ENCODE peak calls at places on chromosomes 3 and 15, in nine cellular contexts. One of them, this sample, is unnamed.

GRCh38 chr3:183172051-183172639 is 9.6 kb upstream of the LAMP3 start:
- DNase-seq in RWPE1: no peak
- DNase-seq in omental fat pad: no peak
- DNase-seq in kidney glomerular epithelial cell: no peak
- DNase-seq in AG08395: no peak
- DNase-seq in adrenal gland: no peak
- DNase-seq in activated effector memory CD4-positive, alpha-beta T cell treated with anti-CD3 and anti-CD28 coated beads, Interleukin-2, amount 50 U/mL, for 16 hours: no peak
- DNase-seq in RPMI7951: no peak
- DNase-seq in MV-4-11: no peak
- DNase-seq in this sample: no peak

GRCh38 chr3:48503406-48504050 is 446 bp downstream of the SHISA5 start:
- DNase-seq in RWPE1: no peak
- DNase-seq in omental fat pad: peak; percentile 50
- DNase-seq in kidney glomerular epithelial cell: peak; percentile 40
- DNase-seq in AG08395: peak; percentile 54
- DNase-seq in adrenal gland: peak; percentile 58
- DNase-seq in activated effector memory CD4-positive, alpha-beta T cell treated with anti-CD3 and anti-CD28 coated beads, Interleukin-2, amount 50 U/mL, for 16 hours: no peak
- DNase-seq in RPMI7951: peak; percentile 31
- DNase-seq in MV-4-11: no peak
- DNase-seq in this sample: no peak

GRCh38 chr15:69410290-69410874 is 3.8 kb upstream of the KIF23 start:
- DNase-seq in RWPE1: peak; percentile 91
- DNase-seq in omental fat pad: no peak
- DNase-seq in kidney glomerular epithelial cell: peak; percentile 54
- DNase-seq in AG08395: peak; percentile 27
- DNase-seq in adrenal gland: peak; percentile 19
- DNase-seq in activated effector memory CD4-positive, alpha-beta T cell treated with anti-CD3 and anti-CD28 coated beads, Interleukin-2, amount 50 U/mL, for 16 hours: peak; percentile 68
- DNase-seq in RPMI7951: peak; percentile 83
- DNase-seq in MV-4-11: peak; percentile 57
- DNase-seq in this sample: no peak

GRCh38 chr15:70236306-70237103 is 138.8 kb upstream of the TLE3 start:
- DNase-seq in RWPE1: peak; percentile 73
- DNase-seq in omental fat pad: peak; percentile 6
- DNase-seq in kidney glomerular epithelial cell: peak; percentile 54
- DNase-seq in AG08395: peak; percentile 87
- DNase-seq in adrenal gland: no peak
- DNase-seq in activated effector memory CD4-positive, alpha-beta T cell treated with anti-CD3 and anti-CD28 coated beads, Interleukin-2, amount 50 U/mL, for 16 hours: peak; percentile 33
- DNase-seq in RPMI7951: peak; percentile 95
- DNase-seq in MV-4-11: no peak
- DNase-seq in this sample: no peak

GRCh38 chr3:61154788-61155187 is 96.5 kb downstream of the FHIT start:
- DNase-seq in RWPE1: no peak
- DNase-seq in omental fat pad: no peak
- DNase-seq in kidney glomerular epithelial cell: no peak
- DNase-seq in AG08395: no peak
- DNase-seq in adrenal gland: no peak
- DNase-seq in activated effector memory CD4-positive, alpha-beta T cell treated with anti-CD3 and anti-CD28 coated beads, Interleukin-2, amount 50 U/mL, for 16 hours: no peak
- DNase-seq in RPMI7951: no peak
- DNase-seq in MV-4-11: no peak
- DNase-seq in this sample: no peak

GRCh38 chr3:150311156-150311555 is 96.9 kb upstream of the TSC22D2 start:
- DNase-seq in RWPE1: no peak
- DNase-seq in omental fat pad: no peak
- DNase-seq in kidney glomerular epithelial cell: no peak
- DNase-seq in AG08395: no peak
- DNase-seq in adrenal gland: no peak
- DNase-seq in activated effector memory CD4-positive, alpha-beta T cell treated with anti-CD3 and anti-CD28 coated beads, Interleukin-2, amount 50 U/mL, for 16 hours: no peak
- DNase-seq in RPMI7951: no peak
- DNase-seq in MV-4-11: no peak
- DNase-seq in this sample: no peak

GRCh38 chr3:24483873-24484272 is 10.8 kb downstream of the THRB start:
- DNase-seq in RWPE1: no peak
- DNase-seq in omental fat pad: no peak
- DNase-seq in kidney glomerular epithelial cell: no peak
- DNase-seq in AG08395: no peak
- DNase-seq in adrenal gland: peak; percentile 49
- DNase-seq in activated effector memory CD4-positive, alpha-beta T cell treated with anti-CD3 and anti-CD28 coated beads, Interleukin-2, amount 50 U/mL, for 16 hours: no peak
- DNase-seq in RPMI7951: no peak
- DNase-seq in MV-4-11: peak; percentile 77
- DNase-seq in this sample: no peak

GRCh38 chr3:178010306-178010705 is 525.9 kb upstream of the KCNMB2 start:
- DNase-seq in RWPE1: no peak
- DNase-seq in omental fat pad: no peak
- DNase-seq in kidney glomerular epithelial cell: no peak
- DNase-seq in AG08395: no peak
- DNase-seq in adrenal gland: no peak
- DNase-seq in activated effector memory CD4-positive, alpha-beta T cell treated with anti-CD3 and anti-CD28 coated beads, Interleukin-2, amount 50 U/mL, for 16 hours: no peak
- DNase-seq in RPMI7951: no peak
- DNase-seq in MV-4-11: no peak
- DNase-seq in this sample: no peak

GRCh38 chr3:99410789-99411311 is 227.5 kb upstream of the COL8A1 start:
- DNase-seq in RWPE1: no peak
- DNase-seq in omental fat pad: no peak
- DNase-seq in kidney glomerular epithelial cell: peak; percentile 63
- DNase-seq in AG08395: peak; percentile 77
- DNase-seq in adrenal gland: no peak
- DNase-seq in activated effector memory CD4-positive, alpha-beta T cell treated with anti-CD3 and anti-CD28 coated beads, Interleukin-2, amount 50 U/mL, for 16 hours: no peak
- DNase-seq in RPMI7951: peak; percentile 87
- DNase-seq in MV-4-11: no peak
- DNase-seq in this sample: no peak

GRCh38 chr15:89034305-89034704 is 54.0 kb upstream of the ABHD2 start:
- DNase-seq in RWPE1: peak; percentile 41
- DNase-seq in omental fat pad: no peak
- DNase-seq in kidney glomerular epithelial cell: no peak
- DNase-seq in AG08395: peak; percentile 40
- DNase-seq in adrenal gland: no peak
- DNase-seq in activated effector memory CD4-positive, alpha-beta T cell treated with anti-CD3 and anti-CD28 coated beads, Interleukin-2, amount 50 U/mL, for 16 hours: no peak
- DNase-seq in RPMI7951: peak; percentile 46
- DNase-seq in MV-4-11: peak; percentile 29
- DNase-seq in this sample: no peak

GRCh38 chr15:43209059-43209824 is 11.6 kb downstream of the EPB42 start:
- DNase-seq in RWPE1: no peak
- DNase-seq in omental fat pad: no peak
- DNase-seq in kidney glomerular epithelial cell: no peak
- DNase-seq in AG08395: peak; percentile 35
- DNase-seq in adrenal gland: no peak
- DNase-seq in activated effector memory CD4-positive, alpha-beta T cell treated with anti-CD3 and anti-CD28 coated beads, Interleukin-2, amount 50 U/mL, for 16 hours: no peak
- DNase-seq in RPMI7951: peak; percentile 13
- DNase-seq in MV-4-11: peak; percentile 20
- DNase-seq in this sample: no peak

GRCh38 chr3:24318668-24319287 is 175.9 kb downstream of the THRB start:
- DNase-seq in RWPE1: peak; percentile 46
- DNase-seq in omental fat pad: no peak
- DNase-seq in kidney glomerular epithelial cell: peak; percentile 74
- DNase-seq in AG08395: peak; percentile 63
- DNase-seq in adrenal gland: no peak
- DNase-seq in activated effector memory CD4-positive, alpha-beta T cell treated with anti-CD3 and anti-CD28 coated beads, Interleukin-2, amount 50 U/mL, for 16 hours: no peak
- DNase-seq in RPMI7951: peak; percentile 69
- DNase-seq in MV-4-11: no peak
- DNase-seq in this sample: no peak

GRCh38 chr3:47542614-47543173 is 29.2 kb upstream of the ELP6 start:
- DNase-seq in RWPE1: no peak
- DNase-seq in omental fat pad: no peak
- DNase-seq in kidney glomerular epithelial cell: no peak
- DNase-seq in AG08395: peak; percentile 72
- DNase-seq in adrenal gland: peak; percentile 86
- DNase-seq in activated effector memory CD4-positive, alpha-beta T cell treated with anti-CD3 and anti-CD28 coated beads, Interleukin-2, amount 50 U/mL, for 16 hours: no peak
- DNase-seq in RPMI7951: no peak
- DNase-seq in MV-4-11: no peak
- DNase-seq in this sample: no peak

GRCh38 chr3:10975695-10976234 is 16.8 kb upstream of the SLC6A1 start:
- DNase-seq in RWPE1: no peak
- DNase-seq in omental fat pad: no peak
- DNase-seq in kidney glomerular epithelial cell: no peak
- DNase-seq in AG08395: no peak
- DNase-seq in adrenal gland: no peak
- DNase-seq in activated effector memory CD4-positive, alpha-beta T cell treated with anti-CD3 and anti-CD28 coated beads, Interleukin-2, amount 50 U/mL, for 16 hours: no peak
- DNase-seq in RPMI7951: no peak
- DNase-seq in MV-4-11: no peak
- DNase-seq in this sample: no peak

GRCh38 chr15:64478863-64479262 is 18.5 kb downstream of the ZNF609 start:
- DNase-seq in RWPE1: no peak
- DNase-seq in omental fat pad: no peak
- DNase-seq in kidney glomerular epithelial cell: no peak
- DNase-seq in AG08395: no peak
- DNase-seq in adrenal gland: no peak
- DNase-seq in activated effector memory CD4-positive, alpha-beta T cell treated with anti-CD3 and anti-CD28 coated beads, Interleukin-2, amount 50 U/mL, for 16 hours: no peak
- DNase-seq in RPMI7951: no peak
- DNase-seq in MV-4-11: no peak
- DNase-seq in this sample: no peak

GRCh38 chr3:50978991-50979667 is 304.4 kb downstream of the DOCK3 start:
- DNase-seq in RWPE1: no peak
- DNase-seq in omental fat pad: no peak
- DNase-seq in kidney glomerular epithelial cell: peak; percentile 0
- DNase-seq in AG08395: no peak
- DNase-seq in adrenal gland: no peak
- DNase-seq in activated effector memory CD4-positive, alpha-beta T cell treated with anti-CD3 and anti-CD28 coated beads, Interleukin-2, amount 50 U/mL, for 16 hours: no peak
- DNase-seq in RPMI7951: no peak
- DNase-seq in MV-4-11: no peak
- DNase-seq in this sample: no peak

GRCh38 chr3:78427303-78427702 is 1340.5 kb downstream of the ROBO1 start:
- DNase-seq in RWPE1: no peak
- DNase-seq in omental fat pad: no peak
- DNase-seq in kidney glomerular epithelial cell: no peak
- DNase-seq in AG08395: no peak
- DNase-seq in adrenal gland: no peak
- DNase-seq in activated effector memory CD4-positive, alpha-beta T cell treated with anti-CD3 and anti-CD28 coated beads, Interleukin-2, amount 50 U/mL, for 16 hours: no peak
- DNase-seq in RPMI7951: peak; percentile 41
- DNase-seq in MV-4-11: no peak
- DNase-seq in this sample: no peak

GRCh38 chr3:97932387-97932801 is 39.8 kb downstream of the RIOX2 start:
- DNase-seq in RWPE1: no peak
- DNase-seq in omental fat pad: no peak
- DNase-seq in kidney glomerular epithelial cell: no peak
- DNase-seq in AG08395: no peak
- DNase-seq in adrenal gland: peak; percentile 24
- DNase-seq in activated effector memory CD4-positive, alpha-beta T cell treated with anti-CD3 and anti-CD28 coated beads, Interleukin-2, amount 50 U/mL, for 16 hours: no peak
- DNase-seq in RPMI7951: no peak
- DNase-seq in MV-4-11: no peak
- DNase-seq in this sample: no peak

GRCh38 chr3:33132019-33132360 is 18.2 kb downstream of the CRTAP start:
- DNase-seq in RWPE1: no peak
- DNase-seq in omental fat pad: no peak
- DNase-seq in kidney glomerular epithelial cell: no peak
- DNase-seq in AG08395: no peak
- DNase-seq in adrenal gland: no peak
- DNase-seq in activated effector memory CD4-positive, alpha-beta T cell treated with anti-CD3 and anti-CD28 coated beads, Interleukin-2, amount 50 U/mL, for 16 hours: no peak
- DNase-seq in RPMI7951: no peak
- DNase-seq in MV-4-11: no peak
- DNase-seq in this sample: no peak

GRCh38 chr3:59978979-59979378 is 929.2 kb upstream of the CFAP20DC start:
- DNase-seq in RWPE1: no peak
- DNase-seq in omental fat pad: no peak
- DNase-seq in kidney glomerular epithelial cell: no peak
- DNase-seq in AG08395: no peak
- DNase-seq in adrenal gland: no peak
- DNase-seq in activated effector memory CD4-positive, alpha-beta T cell treated with anti-CD3 and anti-CD28 coated beads, Interleukin-2, amount 50 U/mL, for 16 hours: no peak
- DNase-seq in RPMI7951: no peak
- DNase-seq in MV-4-11: no peak
- DNase-seq in this sample: no peak

GRCh38 chr15:53721334-53722087 is 38.0 kb downstream of the WDR72 start:
- DNase-seq in RWPE1: no peak
- DNase-seq in omental fat pad: no peak
- DNase-seq in kidney glomerular epithelial cell: no peak
- DNase-seq in AG08395: no peak
- DNase-seq in adrenal gland: no peak
- DNase-seq in activated effector memory CD4-positive, alpha-beta T cell treated with anti-CD3 and anti-CD28 coated beads, Interleukin-2, amount 50 U/mL, for 16 hours: no peak
- DNase-seq in RPMI7951: no peak
- DNase-seq in MV-4-11: no peak
- DNase-seq in this sample: no peak

GRCh38 chr3:158717576-158717975 is 14.7 kb downstream of the RARRES1 start:
- DNase-seq in RWPE1: no peak
- DNase-seq in omental fat pad: no peak
- DNase-seq in kidney glomerular epithelial cell: no peak
- DNase-seq in AG08395: no peak
- DNase-seq in adrenal gland: no peak
- DNase-seq in activated effector memory CD4-positive, alpha-beta T cell treated with anti-CD3 and anti-CD28 coated beads, Interleukin-2, amount 50 U/mL, for 16 hours: no peak
- DNase-seq in RPMI7951: no peak
- DNase-seq in MV-4-11: no peak
- DNase-seq in this sample: no peak

GRCh38 chr15:68586274-68586961 is 7.6 kb downstream of the CORO2B start:
- DNase-seq in RWPE1: peak; percentile 91
- DNase-seq in omental fat pad: no peak
- DNase-seq in kidney glomerular epithelial cell: peak; percentile 94
- DNase-seq in AG08395: peak; percentile 56
- DNase-seq in adrenal gland: no peak
- DNase-seq in activated effector memory CD4-positive, alpha-beta T cell treated with anti-CD3 and anti-CD28 coated beads, Interleukin-2, amount 50 U/mL, for 16 hours: no peak
- DNase-seq in RPMI7951: peak; percentile 84
- DNase-seq in MV-4-11: no peak
- DNase-seq in this sample: no peak

GRCh38 chr3:49554639-49555265 is 475 bp downstream of the BSN start:
- DNase-seq in RWPE1: peak; percentile 37
- DNase-seq in omental fat pad: no peak
- DNase-seq in kidney glomerular epithelial cell: no peak
- DNase-seq in AG08395: peak; percentile 66
- DNase-seq in adrenal gland: peak; percentile 67
- DNase-seq in activated effector memory CD4-positive, alpha-beta T cell treated with anti-CD3 and anti-CD28 coated beads, Interleukin-2, amount 50 U/mL, for 16 hours: peak; percentile 86
- DNase-seq in RPMI7951: no peak
- DNase-seq in MV-4-11: peak; percentile 39
- DNase-seq in this sample: peak; percentile 44

GRCh38 chr3:124634210-124635168 is 95.8 kb upstream of the UMPS start:
- DNase-seq in RWPE1: no peak
- DNase-seq in omental fat pad: no peak
- DNase-seq in kidney glomerular epithelial cell: no peak
- DNase-seq in AG08395: no peak
- DNase-seq in adrenal gland: no peak
- DNase-seq in activated effector memory CD4-positive, alpha-beta T cell treated with anti-CD3 and anti-CD28 coated beads, Interleukin-2, amount 50 U/mL, for 16 hours: no peak
- DNase-seq in RPMI7951: no peak
- DNase-seq in MV-4-11: no peak
- DNase-seq in this sample: peak; percentile 39

GRCh38 chr3:104436536-104436935 is 930.2 kb upstream of the ALCAM start:
- DNase-seq in RWPE1: no peak
- DNase-seq in omental fat pad: no peak
- DNase-seq in kidney glomerular epithelial cell: no peak
- DNase-seq in AG08395: no peak
- DNase-seq in adrenal gland: no peak
- DNase-seq in activated effector memory CD4-positive, alpha-beta T cell treated with anti-CD3 and anti-CD28 coated beads, Interleukin-2, amount 50 U/mL, for 16 hours: no peak
- DNase-seq in RPMI7951: no peak
- DNase-seq in MV-4-11: no peak
- DNase-seq in this sample: no peak